ENCODE peak calls at places on chromosomes 11 and 22, in four cellular contexts. S is pancreas, X is Panc1, Z is heart left ventricle. Y is an unnamed sample.

GRCh38 chr11:18384157-18384641 is 10.2 kb upstream of the LDHA start:
- DNase-seq in S (no peak), X (no peak), Z (peak), Y (peak)

GRCh38 chr11:82719316-82719715 is 14.3 kb downstream of the FAM181B start:
- DNase-seq in S (no peak), X (no peak), Z (peak), Y (no peak)

GRCh38 chr22:41780714-41781507 is 19.6 kb upstream of the CCDC134 start:
- DNase-seq in S (no peak), X (no peak), Z (peak), Y (no peak)

GRCh38 chr11:20053572-20053971 is 106.7 kb downstream of the DBX1 start:
- DNase-seq in S (no peak), X (no peak), Z (no peak), Y (no peak)

GRCh38 chr11:85406316-85406715 is 220.8 kb downstream of the DLG2 start:
- DNase-seq in S (no peak), X (no peak), Z (no peak), Y (no peak)

GRCh38 chr22:36104988-36105387 is 55.6 kb downstream of the APOL3 start:
- DNase-seq in S (no peak), X (no peak), Z (no peak), Y (no peak)

GRCh38 chr11:94100253-94100652 is 28.4 kb upstream of the PANX1 start:
- DNase-seq in S (no peak), X (no peak), Z (no peak), Y (no peak)

GRCh38 chr22:45201678-45202332 is 38.1 kb downstream of the NUP50 start:
- DNase-seq in S (no peak), X (no peak), Z (no peak), Y (peak)

GRCh38 chr22:35072939-35073338 is 7.0 kb downstream of the ISX start:
- DNase-seq in S (no peak), X (no peak), Z (no peak), Y (no peak)

DNA sequence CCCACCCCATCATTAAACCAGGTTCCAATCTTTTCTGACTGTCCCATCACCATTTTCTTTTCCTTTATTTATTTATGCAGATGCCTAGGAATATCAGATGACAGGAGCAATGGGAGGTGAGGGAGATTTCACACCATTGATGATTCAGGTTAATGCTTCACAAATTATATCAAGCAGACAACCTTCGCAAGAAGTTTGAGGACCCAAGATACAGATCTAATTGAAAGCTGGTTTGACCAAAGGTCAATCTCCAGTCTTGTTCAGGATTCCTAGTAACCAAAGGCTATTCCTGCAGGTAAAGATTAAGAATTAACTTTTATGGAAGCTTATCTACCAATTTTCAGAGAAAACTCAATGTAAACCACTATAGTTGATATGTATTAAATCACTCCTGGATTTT is 54.4 kb downstream of the SLC35F2 start:
- DNase-seq in S (no peak), X (no peak), Z (no peak), Y (no peak)
- TF ChIP-seq CTCF in S (no peak), X (no peak), Z (no peak), Y (no peak)

GRCh38 chr11:71252782-71253730 is 679 bp upstream of the SHANK2 start:
- DNase-seq in S (peak), X (no peak), Z (no peak), Y (no peak)

GRCh38 chr11:71251159-71251721 is 1.1 kb downstream of the SHANK2 start:
- DNase-seq in S (peak), X (no peak), Z (no peak), Y (no peak)

GRCh38 chr11:71251761-71252433 is 480 bp downstream of the SHANK2 start:
- DNase-seq in S (peak), X (no peak), Z (no peak), Y (no peak)

GRCh38 chr11:71253794-71254193 is 1.4 kb upstream of the SHANK2 start:
- DNase-seq in S (no peak), X (no peak), Z (no peak), Y (no peak)

DNA sequence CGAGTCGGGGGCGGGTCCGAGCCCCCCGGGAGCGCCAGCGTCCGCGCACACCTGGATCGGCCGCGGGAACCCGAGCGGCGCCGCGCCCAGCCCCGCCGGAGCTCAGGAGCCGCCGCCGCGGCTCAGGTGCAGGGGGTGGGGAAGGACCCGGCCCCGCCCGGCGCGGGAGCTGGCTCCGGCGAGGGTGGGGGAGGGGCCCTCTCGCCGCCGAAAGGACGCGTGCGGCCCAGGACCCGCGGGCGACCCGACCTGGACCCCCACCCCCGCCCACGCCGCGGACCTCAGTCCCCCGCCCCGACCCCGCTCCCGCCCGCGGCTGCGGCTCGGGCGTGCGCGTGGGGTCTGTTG is at the start of gene SHANK2:
- DNase-seq in S (peak), X (no peak), Z (no peak), Y (no peak)
- H3K4me3 ChIP-seq in S (peak), X (peak), Z (peak), Y (peak)

GRCh38 chr11:3799143-3799542 is 1.8 kb upstream of the NUP98 start:
- DNase-seq in S (no peak), X (no peak), Z (no peak), Y (no peak)

GRCh38 chr11:3796346-3796745 is 1.0 kb downstream of the NUP98 start:
- DNase-seq in S (no peak), X (no peak), Z (no peak), Y (no peak)

GRCh38 chr11:3797329-3798090 is at the start of gene NUP98:
- DNase-seq in S (peak), X (peak), Z (peak), Y (peak)

GRCh38 chr11:3796796-3797328 is 492 bp downstream of the NUP98 start:
- DNase-seq in S (no peak), X (no peak), Z (no peak), Y (no peak)

GRCh38 chr11:3795131-3796092 is 1.9 kb downstream of the NUP98 start:
- DNase-seq in S (no peak), X (no peak), Z (no peak), Y (no peak)
- H3K27ac ChIP-seq in S (no peak), X (peak), Z (peak), Y (no peak)

GRCh38 chr11:67666676-67667489 is 7.5 kb downstream of the ALDH3B2 start:
- DNase-seq in S (no peak), X (no peak), Z (no peak), Y (no peak)
- TF ChIP-seq CTCF in S (no peak), X (no peak), Z (no peak), Y (no peak)

GRCh38 chr11:65522640-65523322 is 2.1 kb upstream of the SCYL1 start:
- DNase-seq in S (peak), X (no peak), Z (no peak), Y (no peak)
- H3K4me3 ChIP-seq in S (no peak), X (no peak), Z (no peak), Y (no peak)

DNA sequence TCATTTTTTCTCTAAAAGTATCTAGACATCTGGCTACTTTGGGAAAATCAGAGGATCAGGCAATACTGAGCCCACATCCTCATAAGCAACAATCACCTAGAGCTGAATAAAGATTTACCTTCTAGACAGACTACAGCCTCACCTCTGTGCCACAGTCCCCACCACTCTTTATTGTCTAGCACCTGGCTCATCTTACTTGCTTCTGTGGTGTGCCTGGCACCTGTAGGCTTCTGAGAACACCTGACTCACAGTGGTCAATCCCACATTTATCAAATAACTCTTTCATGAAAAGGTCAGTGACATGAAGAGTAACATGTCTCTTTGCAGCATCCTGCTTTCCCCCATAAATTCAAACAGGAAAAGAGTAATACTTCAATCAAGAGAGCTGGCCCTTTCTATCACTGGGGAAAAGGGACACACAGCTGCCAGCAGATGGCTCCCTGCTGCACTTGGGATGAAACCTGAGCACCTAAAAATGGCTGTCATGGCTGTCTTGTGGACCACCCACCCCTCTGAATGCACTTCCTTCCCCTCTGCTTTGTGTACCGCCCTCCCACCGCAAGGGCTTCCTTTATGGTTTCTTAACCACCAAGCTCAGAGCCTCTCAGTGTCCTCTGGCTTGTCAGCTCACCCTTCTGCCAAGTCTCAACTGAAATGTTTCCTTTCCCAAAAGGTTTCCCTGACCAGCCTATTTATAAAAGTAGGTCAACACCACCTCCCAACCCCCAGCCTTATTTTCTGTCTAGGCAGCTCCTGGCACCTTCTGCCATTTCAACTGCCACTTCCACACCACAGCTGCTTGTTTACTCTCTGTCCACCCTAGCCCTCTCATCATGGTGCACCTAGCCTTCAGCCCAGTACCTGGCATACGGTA is 9.3 kb downstream of the TFIP11 start:
- DNase-seq in S (no peak), X (no peak), Z (peak), Y (no peak)
- H3K27ac ChIP-seq in S (no peak), X (no peak), Z (peak), Y (no peak)

GRCh38 chr11:113553235-113553634 is 78.0 kb upstream of the DRD2 start:
- DNase-seq in S (no peak), X (no peak), Z (no peak), Y (peak)

GRCh38 chr11:113554531-113554930 is 79.3 kb upstream of the DRD2 start:
- DNase-seq in S (no peak), X (no peak), Z (no peak), Y (no peak)

GRCh38 chr11:113555071-113555739 is 80.0 kb upstream of the DRD2 start:
- DNase-seq in S (no peak), X (no peak), Z (no peak), Y (no peak)

GRCh38 chr11:113552271-113552670 is 77.1 kb upstream of the DRD2 start:
- DNase-seq in S (no peak), X (no peak), Z (no peak), Y (no peak)

DNA sequence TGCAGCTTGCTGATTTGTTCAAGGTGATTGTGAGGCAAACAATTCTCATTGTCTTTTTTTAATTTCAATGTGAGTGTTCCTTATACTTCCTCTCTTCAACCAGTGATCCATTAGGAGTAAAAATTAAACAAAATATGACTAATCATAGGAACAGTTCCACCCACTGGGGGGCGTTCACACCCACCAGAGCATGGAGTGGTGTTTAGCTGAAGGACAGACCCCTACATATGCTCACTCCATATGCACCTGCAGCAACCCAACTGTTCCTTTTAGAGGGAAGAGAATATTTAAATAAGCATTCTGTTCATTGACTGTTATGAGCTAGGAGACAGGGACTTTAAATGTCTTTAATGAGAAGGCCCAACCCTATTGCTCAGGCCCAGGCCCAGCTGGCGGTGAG is 78.7 kb upstream of the DRD2 start:
- DNase-seq in S (no peak), X (no peak), Z (no peak), Y (no peak)
- TF ChIP-seq CTCF in S (no peak), X (peak), Z (no peak), Y (no peak)

GRCh38 chr11:125072210-125072960 is 9.3 kb downstream of the SLC37A2 start:
- DNase-seq in S (peak), X (no peak), Z (no peak), Y (no peak)

GRCh38 chr11:125074511-125075241 is 11.6 kb downstream of the SLC37A2 start:
- DNase-seq in S (peak), X (no peak), Z (no peak), Y (no peak)

GRCh38 chr11:125071831-125072209 is 8.7 kb downstream of the SLC37A2 start:
- DNase-seq in S (no peak), X (no peak), Z (no peak), Y (no peak)

GRCh38 chr11:125073616-125074483 is 10.7 kb downstream of the SLC37A2 start:
- DNase-seq in S (peak), X (no peak), Z (no peak), Y (no peak)

DNA sequence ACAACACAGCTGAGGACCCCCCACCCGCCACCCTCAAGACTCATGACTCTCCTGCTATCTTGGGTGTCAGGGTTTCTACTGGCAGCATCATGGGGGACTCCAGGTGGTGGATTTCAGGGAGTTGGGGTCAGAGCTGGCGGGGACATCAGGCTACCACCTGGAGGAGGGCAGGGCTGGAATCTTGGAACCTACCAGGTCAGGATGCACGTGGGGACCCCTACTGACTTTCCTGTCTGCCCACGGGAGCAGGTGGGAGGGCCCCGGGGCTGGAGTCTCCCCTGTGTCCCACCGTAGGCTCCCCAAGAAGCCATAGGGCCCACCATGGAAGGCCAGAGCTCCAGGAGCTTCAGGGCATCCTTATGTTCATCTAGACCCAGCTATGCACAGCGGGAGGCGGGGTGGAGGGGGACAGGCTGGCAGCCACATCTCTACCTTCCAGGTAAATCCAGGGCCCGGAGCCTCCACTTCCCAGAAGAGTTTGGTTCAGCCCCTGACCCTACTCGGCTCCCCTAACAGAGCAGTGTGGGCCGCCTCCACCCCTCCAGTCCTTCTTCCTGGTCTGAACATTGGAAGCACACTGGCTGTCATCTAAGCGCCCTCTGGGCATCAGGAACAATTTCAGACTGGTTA is 10.0 kb downstream of the SLC37A2 start:
- DNase-seq in S (peak), X (no peak), Z (no peak), Y (no peak)
- H3K4me3 ChIP-seq in S (no peak), X (no peak), Z (no peak), Y (no peak)

DNA sequence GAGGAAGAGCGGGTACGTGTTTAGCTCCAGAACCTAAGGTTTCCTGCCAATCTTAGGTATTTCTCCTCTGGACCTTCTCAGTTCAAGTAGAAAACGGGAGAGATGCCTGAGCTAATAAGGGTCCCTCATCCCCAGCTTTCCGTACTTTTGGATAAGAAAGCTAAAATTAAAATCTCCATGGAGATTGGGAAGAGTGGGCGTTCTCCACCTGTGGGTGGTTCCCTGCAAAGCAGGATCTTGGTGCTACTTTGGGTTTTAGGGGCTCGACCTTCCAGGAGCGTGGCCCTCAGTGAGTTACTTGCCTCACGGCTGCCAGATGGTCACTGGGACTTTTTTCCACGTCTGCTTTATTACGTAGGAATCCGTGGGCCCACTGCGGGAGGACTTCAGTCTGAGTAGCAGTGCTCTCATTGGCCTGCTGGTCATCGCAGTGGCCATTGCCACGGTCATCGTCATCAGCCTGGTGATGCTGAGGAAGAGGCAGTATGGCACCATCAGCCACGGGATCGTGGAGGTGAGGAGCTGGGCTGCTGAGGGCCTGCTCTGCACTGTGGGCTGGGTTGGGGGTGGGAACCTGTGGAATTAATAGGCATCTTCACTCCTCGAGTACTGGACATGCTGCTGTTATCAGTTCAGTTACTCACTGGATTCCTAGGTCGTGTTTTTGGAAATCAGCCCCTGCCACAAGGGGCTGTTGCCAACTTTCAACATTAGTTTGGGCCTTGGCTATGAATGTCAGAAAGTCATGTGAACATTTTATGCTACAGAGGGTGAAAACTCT is 17.8 kb upstream of the ST14 start:
- DNase-seq in S (no peak), X (no peak), Z (no peak), Y (no peak)
- H3K27ac ChIP-seq in S (no peak), X (no peak), Z (no peak), Y (no peak)

Y was measured in AG04450.